ENCODE peak calls at places on chromosomes 12 and 14, in four cellular contexts. N is GM12878, H is K562, B is HL-60. T is an unnamed sample.

GRCh38 chr14:74064883-74065282 is 19.4 kb downstream of the ALDH6A1 start:
- DNase-seq in N (no peak), H (no peak), B (no peak), T (no peak)

GRCh38 chr12:106138646-106139421 is at the start of gene NUAK1:
- DNase-seq in N (no peak), H (no peak), B (no peak), T (peak)

GRCh38 chr14:55129428-55130193 is 559 bp downstream of the LGALS3 start:
- DNase-seq in N (no peak), H (peak), B (no peak), T (peak)

GRCh38 chr14:68343534-68344093 is 449.3 kb downstream of the ZFP36L1 start:
- DNase-seq in N (no peak), H (no peak), B (no peak), T (no peak)

GRCh38 chr12:124667671-124668337 is 100.4 kb upstream of the NCOR2 start:
- DNase-seq in N (no peak), H (no peak), B (no peak), T (no peak)

GRCh38 chr12:73547421-73547820 is 990.2 kb upstream of the ATXN7L3B start:
- DNase-seq in N (no peak), H (no peak), B (no peak), T (no peak)

GRCh38 chr12:50017653-50018052 is 7.6 kb downstream of the RACGAP1 start:
- DNase-seq in N (no peak), H (no peak), B (peak), T (no peak)

GRCh38 chr14:66910306-66910705 is 278.9 kb upstream of the GARIN2 start:
- DNase-seq in N (no peak), H (no peak), B (no peak), T (no peak)

GRCh38 chr14:75561013-75561432 is 17.4 kb upstream of the FLVCR2 start:
- DNase-seq in N (no peak), H (peak), B (peak), T (no peak)

GRCh38 chr14:28754209-28754985 is 12.2 kb upstream of the FOXG1 start:
- DNase-seq in N (peak), H (peak), B (peak), T (no peak)

GRCh38 chr12:103442822-103443221 is 52.9 kb downstream of the C12orf42 start:
- DNase-seq in N (peak), H (no peak), B (no peak), T (no peak)

GRCh38 chr12:15776532-15776931 is 12.7 kb downstream of the EPS8 start:
- DNase-seq in N (no peak), H (no peak), B (no peak), T (no peak)

GRCh38 chr12:56951582-56952339 is 5.6 kb downstream of the RDH16 start:
- DNase-seq in N (no peak), H (no peak), B (no peak), T (no peak)

GRCh38 chr14:20857207-20857606 is 34.0 kb upstream of the RNASE3 start:
- DNase-seq in N (no peak), H (no peak), B (no peak), T (no peak)

GRCh38 chr14:20857630-20858261 is 33.4 kb upstream of the RNASE3 start:
- DNase-seq in N (no peak), H (peak), B (peak), T (peak)

DNA sequence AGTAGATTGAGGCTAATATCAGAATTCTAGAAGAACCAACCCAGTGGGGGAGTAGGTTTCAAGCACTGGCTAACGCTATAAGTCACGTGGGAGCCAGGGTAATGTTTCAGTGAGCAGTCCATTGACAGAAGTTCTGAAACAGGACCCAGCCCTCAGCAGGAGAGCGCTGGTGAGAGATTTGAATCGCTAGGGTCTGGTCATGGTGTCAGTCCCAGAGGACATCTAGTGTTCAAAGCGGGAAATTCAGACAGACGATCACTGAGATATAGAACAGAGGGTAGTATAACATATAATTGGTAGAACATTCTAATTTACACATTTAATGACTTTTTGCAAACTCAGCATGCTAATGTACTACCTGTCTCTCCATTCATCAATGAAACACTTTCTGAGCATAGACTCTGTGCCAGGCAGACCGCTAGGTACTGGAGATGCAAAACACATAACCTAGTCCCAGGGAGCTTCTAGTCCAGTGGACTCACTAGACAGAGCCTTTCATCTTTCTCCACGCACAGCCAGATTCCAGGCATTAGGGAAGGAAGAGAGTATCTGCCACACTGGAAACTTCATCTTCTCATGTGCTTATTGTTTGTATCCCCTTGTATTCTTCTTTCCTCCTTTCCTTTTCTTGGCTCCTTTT is 35.4 kb upstream of the RNASE3 start:
- DNase-seq in N (peak), H (peak), B (peak), T (peak)
- TF ChIP-seq SPI1 in N (no peak), H (no peak), B (no peak), T (no peak)

GRCh38 chr14:62126885-62127478 is 364.8 kb downstream of the SNAPC1 start:
- DNase-seq in N (no peak), H (peak), B (peak), T (no peak)
- TF ChIP-seq SPI1 in N (no peak), H (no peak), B (no peak), T (no peak)

DNA sequence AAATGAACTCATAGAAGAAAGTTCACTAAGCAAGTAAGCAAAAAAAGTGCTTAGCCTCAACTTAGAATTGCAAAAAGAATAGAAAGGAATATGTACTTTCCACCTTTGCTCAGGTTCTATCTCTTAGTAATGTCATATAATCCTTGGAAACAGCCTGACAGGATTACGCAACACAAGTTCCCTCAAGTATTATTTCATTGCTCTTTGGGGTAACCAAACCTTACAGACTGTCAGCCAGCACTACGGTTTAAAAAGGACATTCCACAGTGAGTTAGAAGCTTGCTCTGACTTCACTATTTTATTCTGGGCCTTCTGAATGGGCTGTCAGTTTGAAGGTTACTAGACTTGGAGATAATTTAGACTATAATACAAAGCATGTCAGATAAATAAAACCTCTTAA is 264.0 kb downstream of the ATXN7L3B start:
- DNase-seq in N (no peak), H (no peak), B (no peak), T (no peak)
- TF ChIP-seq SPI1 in N (no peak), H (no peak), B (no peak), T (no peak)

DNA sequence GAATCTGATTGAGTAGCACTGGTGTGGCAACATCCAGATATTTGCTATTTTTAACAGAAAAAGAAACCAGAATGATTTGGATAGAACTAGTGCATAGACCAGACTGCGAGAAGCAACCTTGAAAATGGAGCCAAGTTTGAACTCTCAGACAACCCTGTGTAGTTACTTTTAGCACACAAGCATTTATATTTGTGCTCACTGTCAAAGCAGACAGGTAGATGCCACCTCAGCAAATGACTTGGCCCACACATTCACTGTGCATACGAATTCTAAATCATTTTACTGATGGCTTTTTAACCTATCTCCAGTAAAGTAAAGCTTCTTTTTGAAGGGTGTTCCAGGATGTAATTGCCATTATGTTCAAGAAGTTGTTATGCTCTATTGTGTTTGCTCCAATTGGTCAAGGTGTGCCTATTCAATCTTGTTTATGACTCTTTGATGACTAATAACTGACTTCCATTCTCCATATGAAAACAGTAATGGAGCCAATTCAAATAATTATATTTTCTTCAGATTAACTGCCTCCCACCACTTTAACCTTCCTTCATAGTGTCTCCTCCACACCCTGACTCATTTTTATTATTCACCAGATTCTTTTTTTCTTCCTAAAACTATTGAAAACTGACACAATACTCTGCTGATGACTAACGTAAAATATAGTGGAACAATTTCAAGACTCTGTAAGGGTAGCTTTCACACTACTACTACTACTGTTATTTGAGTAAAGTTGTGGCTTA is 138.5 kb downstream of the CCER1 start:
- DNase-seq in N (no peak), H (no peak), B (no peak), T (no peak)
- TF ChIP-seq SPI1 in N (no peak), H (no peak), B (no peak), T (no peak)

GRCh38 chr14:92351750-92352149 is 28.8 kb downstream of the SLC24A4 start:
- DNase-seq in N (no peak), H (no peak), B (no peak), T (no peak)

GRCh38 chr14:92352158-92352985 is 29.4 kb downstream of the SLC24A4 start:
- DNase-seq in N (no peak), H (peak), B (peak), T (no peak)

GRCh38 chr14:92353447-92353846 is 30.5 kb downstream of the SLC24A4 start:
- DNase-seq in N (no peak), H (no peak), B (no peak), T (no peak)

GRCh38 chr14:92348154-92348553 is 25.2 kb downstream of the SLC24A4 start:
- DNase-seq in N (no peak), H (no peak), B (no peak), T (no peak)
- TF ChIP-seq SPI1 in N (no peak), H (no peak), B (no peak), T (no peak)

GRCh38 chr12:92074889-92075288 is 70.8 kb downstream of the BTG1 start:
- DNase-seq in N (no peak), H (no peak), B (no peak), T (no peak)
- TF ChIP-seq SPI1 in N (no peak), H (no peak), B (no peak), T (no peak)

GRCh38 chr12:96343347-96343954 is 56.8 kb downstream of the CDK17 start:
- DNase-seq in N (peak), H (no peak), B (peak), T (no peak)
- TF ChIP-seq SPI1 in N (no peak), H (no peak), B (no peak), T (no peak)

GRCh38 chr14:101876539-101876938 is 87.8 kb upstream of the DYNC1H1 start:
- DNase-seq in N (peak), H (no peak), B (peak), T (peak)
- TF ChIP-seq SPI1 in N (peak), H (no peak), B (peak), T (peak)

DNA sequence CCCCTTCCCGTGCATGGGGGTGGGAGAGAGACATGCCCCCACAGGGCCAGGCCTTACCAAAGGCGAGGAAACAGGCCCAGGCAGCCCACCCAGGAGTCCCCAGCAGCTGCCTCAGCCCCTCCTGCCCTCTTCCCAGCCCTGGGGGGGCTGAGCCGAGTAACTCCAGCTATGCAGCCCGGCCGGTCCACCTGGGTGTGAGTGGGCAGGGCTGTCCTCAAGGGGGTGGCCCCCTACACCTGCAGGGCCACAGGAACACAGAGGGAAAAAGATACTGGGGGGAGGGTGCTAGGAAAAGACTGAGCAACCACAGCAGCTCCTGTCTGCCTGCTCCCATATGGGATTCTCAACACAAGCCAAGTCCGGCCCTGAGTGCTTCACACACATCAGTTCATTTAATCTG is 7.6 kb downstream of the FIGNL2 start:
- DNase-seq in N (no peak), H (no peak), B (no peak), T (no peak)
- TF ChIP-seq SPI1 in N (no peak), H (no peak), B (no peak), T (no peak)